ENCODE peak calls at places on chromosomes 3 and 15, in ten cellular contexts. One of them, this sample, is unnamed.

GRCh38 chr3:16496008-16496407 is 17.5 kb downstream of the RFTN1 start:
- DNase-seq in nucleus accumbens: no peak
- DNase-seq in iPS-NIHi11: no peak
- DNase-seq in GM03348: no peak
- DNase-seq in activated CD4-positive, CD25-positive, alpha-beta regulatory T cell treated with anti-CD3 and anti-CD28 coated beads, Interleukin-2, amount 50 U/mL, for 72 hours: no peak
- DNase-seq in endodermal cell: no peak
- DNase-seq in M059J: no peak
- DNase-seq in left cardiac atrium: no peak
- DNase-seq in neural crest cell: no peak
- DNase-seq in fibroblast of mammary gland: no peak
- DNase-seq in this sample: no peak

GRCh38 chr3:178618197-178618596 is 82.0 kb downstream of the KCNMB2 start:
- DNase-seq in nucleus accumbens: no peak
- DNase-seq in iPS-NIHi11: no peak
- DNase-seq in GM03348: peak; percentile 45
- DNase-seq in activated CD4-positive, CD25-positive, alpha-beta regulatory T cell treated with anti-CD3 and anti-CD28 coated beads, Interleukin-2, amount 50 U/mL, for 72 hours: no peak
- DNase-seq in endodermal cell: no peak
- DNase-seq in M059J: peak; percentile 55
- DNase-seq in left cardiac atrium: no peak
- DNase-seq in neural crest cell: no peak
- DNase-seq in fibroblast of mammary gland: peak; percentile 34
- DNase-seq in this sample: no peak

GRCh38 chr3:76078101-76078500 is 292.8 kb upstream of the ZNF717 start:
- DNase-seq in nucleus accumbens: no peak
- DNase-seq in iPS-NIHi11: no peak
- DNase-seq in GM03348: no peak
- DNase-seq in activated CD4-positive, CD25-positive, alpha-beta regulatory T cell treated with anti-CD3 and anti-CD28 coated beads, Interleukin-2, amount 50 U/mL, for 72 hours: no peak
- DNase-seq in endodermal cell: no peak
- DNase-seq in M059J: no peak
- DNase-seq in left cardiac atrium: no peak
- DNase-seq in neural crest cell: no peak
- DNase-seq in fibroblast of mammary gland: peak; percentile 3
- DNase-seq in this sample: no peak

GRCh38 chr15:89179966-89180875 is 41.2 kb downstream of the RLBP1 start:
- DNase-seq in nucleus accumbens: no peak
- DNase-seq in iPS-NIHi11: no peak
- DNase-seq in GM03348: no peak
- DNase-seq in activated CD4-positive, CD25-positive, alpha-beta regulatory T cell treated with anti-CD3 and anti-CD28 coated beads, Interleukin-2, amount 50 U/mL, for 72 hours: no peak
- DNase-seq in endodermal cell: no peak
- DNase-seq in M059J: peak; percentile 92
- DNase-seq in left cardiac atrium: no peak
- DNase-seq in neural crest cell: no peak
- DNase-seq in fibroblast of mammary gland: no peak
- DNase-seq in this sample: no peak

GRCh38 chr15:64740361-64741170 is 34.8 kb downstream of the RBPMS2 start:
- DNase-seq in nucleus accumbens: no peak
- DNase-seq in iPS-NIHi11: no peak
- DNase-seq in GM03348: peak; percentile 41
- DNase-seq in activated CD4-positive, CD25-positive, alpha-beta regulatory T cell treated with anti-CD3 and anti-CD28 coated beads, Interleukin-2, amount 50 U/mL, for 72 hours: no peak
- DNase-seq in endodermal cell: no peak
- DNase-seq in M059J: peak; percentile 54
- DNase-seq in left cardiac atrium: peak; percentile 81
- DNase-seq in neural crest cell: no peak
- DNase-seq in fibroblast of mammary gland: peak; percentile 67
- DNase-seq in this sample: peak; percentile 56

GRCh38 chr15:44501768-44502366 is 35.1 kb upstream of the EIF3J start:
- DNase-seq in nucleus accumbens: no peak
- DNase-seq in iPS-NIHi11: peak; percentile 23
- DNase-seq in GM03348: peak; percentile 67
- DNase-seq in activated CD4-positive, CD25-positive, alpha-beta regulatory T cell treated with anti-CD3 and anti-CD28 coated beads, Interleukin-2, amount 50 U/mL, for 72 hours: no peak
- DNase-seq in endodermal cell: no peak
- DNase-seq in M059J: peak; percentile 56
- DNase-seq in left cardiac atrium: no peak
- DNase-seq in neural crest cell: no peak
- DNase-seq in fibroblast of mammary gland: peak; percentile 65
- DNase-seq in this sample: peak; percentile 58

GRCh38 chr15:63195257-63196023 is 6.0 kb downstream of the RAB8B start:
- DNase-seq in nucleus accumbens: no peak
- DNase-seq in iPS-NIHi11: no peak
- DNase-seq in GM03348: no peak
- DNase-seq in activated CD4-positive, CD25-positive, alpha-beta regulatory T cell treated with anti-CD3 and anti-CD28 coated beads, Interleukin-2, amount 50 U/mL, for 72 hours: no peak
- DNase-seq in endodermal cell: no peak
- DNase-seq in M059J: no peak
- DNase-seq in left cardiac atrium: no peak
- DNase-seq in neural crest cell: no peak
- DNase-seq in fibroblast of mammary gland: no peak
- DNase-seq in this sample: no peak

GRCh38 chr15:25178835-25179672 is 224.3 kb downstream of the SNRPN start:
- DNase-seq in nucleus accumbens: no peak
- DNase-seq in iPS-NIHi11: peak; percentile 4
- DNase-seq in GM03348: no peak
- DNase-seq in activated CD4-positive, CD25-positive, alpha-beta regulatory T cell treated with anti-CD3 and anti-CD28 coated beads, Interleukin-2, amount 50 U/mL, for 72 hours: peak; percentile 26
- DNase-seq in endodermal cell: peak; percentile 16
- DNase-seq in M059J: no peak
- DNase-seq in left cardiac atrium: peak; percentile 10
- DNase-seq in neural crest cell: no peak
- DNase-seq in fibroblast of mammary gland: no peak
- DNase-seq in this sample: no peak

This sample was measured in A673.